ENCODE peak calls at places on chromosomes 6 and 20, in five cellular contexts. N is stomach, Q is H1, H is breast epithelium, G is endothelial cell of umbilical vein. T is an unnamed sample.

GRCh38 chr20:32359633-32360332 is 1.7 kb downstream of the ASXL1 start:
- DNase-seq in N (no peak), Q (no peak), H (no peak), G (peak; percentile 26), T (no peak)

GRCh38 chr6:5036309-5036708 is 32.5 kb upstream of the RPP40 start:
- DNase-seq in N (no peak), Q (no peak), H (no peak), G (peak; percentile 12), T (no peak)

GRCh38 chr6:23890543-23891227 is 235.3 kb upstream of the NRSN1 start:
- DNase-seq in N (no peak), Q (no peak), H (no peak), G (no peak), T (no peak)

GRCh38 chr6:118401325-118401998 is 146.6 kb upstream of the PLN start:
- DNase-seq in N (no peak), Q (no peak), H (no peak), G (no peak), T (no peak)

GRCh38 chr6:167963589-167964057 is 33.8 kb upstream of the KIF25 start:
- DNase-seq in N (no peak), Q (no peak), H (no peak), G (no peak), T (no peak)

GRCh38 chr20:10177326-10177725 is 41.3 kb upstream of the SNAP25 start:
- DNase-seq in N (no peak), Q (no peak), H (no peak), G (no peak), T (no peak)

GRCh38 chr6:137819740-137820139 is 47.3 kb upstream of the TNFAIP3 start:
- DNase-seq in N (no peak), Q (no peak), H (no peak), G (peak; percentile 39), T (no peak)

GRCh38 chr6:150250826-150251225 is 108.0 kb downstream of the PPP1R14C start:
- DNase-seq in N (no peak), Q (no peak), H (peak; percentile 88), G (no peak), T (no peak)

GRCh38 chr6:113786168-113786567 is 71.0 kb upstream of the MARCKS start:
- DNase-seq in N (no peak), Q (no peak), H (no peak), G (no peak), T (no peak)

GRCh38 chr20:53623454-53624206 is 30.0 kb upstream of the ZNF217 start:
- DNase-seq in N (peak; percentile 63), Q (peak; percentile 29), H (peak; percentile 63), G (peak; percentile 85), T (peak; percentile 87)

GRCh38 chr6:125968493-125968892 is 11.9 kb downstream of the HINT3 start:
- DNase-seq in N (no peak), Q (no peak), H (no peak), G (no peak), T (no peak)

GRCh38 chr6:5012531-5012930 is 8.7 kb upstream of the RPP40 start:
- DNase-seq in N (no peak), Q (no peak), H (no peak), G (peak; percentile 89), T (no peak)

GRCh38 chr6:145547596-145548325 is 187.6 kb downstream of the EPM2A start:
- DNase-seq in N (no peak), Q (no peak), H (no peak), G (no peak), T (no peak)

GRCh38 chr6:166955865-166956443 is 396 bp downstream of the RNASET2 start:
- DNase-seq in N (peak; percentile 48), Q (no peak), H (no peak), G (no peak), T (no peak)

GRCh38 chr20:42775866-42776265 is 413.8 kb downstream of the PTPRT start:
- DNase-seq in N (no peak), Q (no peak), H (no peak), G (no peak), T (no peak)

GRCh38 chr6:31131595-31131994 is 7.3 kb downstream of the PSORS1C2 start:
- DNase-seq in N (no peak), Q (no peak), H (no peak), G (no peak), T (no peak)

GRCh38 chr6:161233986-161234620 is 39.8 kb downstream of the AGPAT4 start:
- DNase-seq in N (peak; percentile 37), Q (no peak), H (no peak), G (peak; percentile 68), T (peak; percentile 90)

GRCh38 chr6:6843777-6844176 is 255.3 kb downstream of the LY86 start:
- DNase-seq in N (no peak), Q (no peak), H (no peak), G (no peak), T (no peak)

GRCh38 chr20:21981607-21982344 is 276.3 kb downstream of the PAX1 start:
- DNase-seq in N (no peak), Q (no peak), H (no peak), G (no peak), T (no peak)

GRCh38 chr20:33576432-33576883 is 85.7 kb upstream of the C20orf144 start:
- DNase-seq in N (peak; percentile 36), Q (no peak), H (no peak), G (no peak), T (no peak)

GRCh38 chr6:169589699-169590257 is 112.1 kb downstream of the WDR27 start:
- DNase-seq in N (no peak), Q (no peak), H (no peak), G (peak; percentile 30), T (no peak)

GRCh38 chr6:6699741-6700367 is 111.3 kb downstream of the LY86 start:
- DNase-seq in N (peak; percentile 86), Q (no peak), H (peak; percentile 62), G (no peak), T (peak; percentile 89)

GRCh38 chr6:40956871-40957270 is 82.2 kb downstream of the UNC5CL start:
- DNase-seq in N (no peak), Q (no peak), H (no peak), G (no peak), T (no peak)

GRCh38 chr6:42512498-42513042 is 51.3 kb upstream of the UBR2 start:
- DNase-seq in N (no peak), Q (no peak), H (no peak), G (no peak), T (no peak)

GRCh38 chr6:170291271-170292110 is 613 bp upstream of the DLL1 start:
- DNase-seq in N (peak; percentile 57), Q (peak; percentile 67), H (peak; percentile 68), G (peak; percentile 44), T (peak; percentile 89)

GRCh38 chr6:82364087-82365010 is 732 bp downstream of the TPBG start:
- DNase-seq in N (peak; percentile 49), Q (no peak), H (peak; percentile 35), G (peak; percentile 13), T (peak; percentile 83)

GRCh38 chr20:31516651-31517050 is 2.4 kb downstream of the HM13 start:
- DNase-seq in N (no peak), Q (no peak), H (no peak), G (no peak), T (no peak)

GRCh38 chr6:169677096-169677495 is 24.7 kb downstream of the WDR27 start:
- DNase-seq in N (no peak), Q (no peak), H (no peak), G (no peak), T (no peak)

GRCh38 chr20:15582146-15582776 is 991.0 kb downstream of the KIF16B start:
- DNase-seq in N (no peak), Q (no peak), H (no peak), G (no peak), T (no peak)

GRCh38 chr6:1574083-1574761 is 35.5 kb upstream of the FOXC1 start:
- DNase-seq in N (no peak), Q (no peak), H (no peak), G (no peak), T (no peak)

GRCh38 chr6:21455071-21455470 is 138.5 kb upstream of the SOX4 start:
- DNase-seq in N (no peak), Q (no peak), H (no peak), G (no peak), T (no peak)

GRCh38 chr6:26594730-26595632 is 1.8 kb upstream of the ABT1 start:
- DNase-seq in N (no peak), Q (peak; percentile 78), H (no peak), G (peak; percentile 36), T (no peak)

GRCh38 chr20:10919549-10920140 is 245.8 kb upstream of the JAG1 start:
- DNase-seq in N (no peak), Q (no peak), H (no peak), G (no peak), T (no peak)

GRCh38 chr6:1382883-1383728 is 6.3 kb upstream of the FOXF2 start:
- DNase-seq in N (no peak), Q (no peak), H (no peak), G (no peak), T (no peak)

GRCh38 chr6:79946242-79946641 is 1.1 kb downstream of the ELOVL4 start:
- DNase-seq in N (no peak), Q (no peak), H (no peak), G (no peak), T (no peak)

GRCh38 chr6:105600342-105601293 is 197.7 kb upstream of the PREP start:
- DNase-seq in N (no peak), Q (no peak), H (no peak), G (no peak), T (no peak)
- H3K27ac ChIP-seq in N (peak overlapping the region; percentile 82), Q (no peak overlapping the region), H (peak overlapping the region; percentile 59), G (no peak overlapping the region), T (peak overlapping the region; percentile 83)

GRCh38 chr20:49345538-49345937 is 67.7 kb upstream of the ZNFX1 start:
- DNase-seq in N (no peak), Q (no peak), H (peak; percentile 82), G (no peak), T (peak; percentile 88)
- TF ChIP-seq POLR2AphosphoS5 in N (no peak), Q (no peak), H (no peak), G (no peak), T (no peak)

DNA sequence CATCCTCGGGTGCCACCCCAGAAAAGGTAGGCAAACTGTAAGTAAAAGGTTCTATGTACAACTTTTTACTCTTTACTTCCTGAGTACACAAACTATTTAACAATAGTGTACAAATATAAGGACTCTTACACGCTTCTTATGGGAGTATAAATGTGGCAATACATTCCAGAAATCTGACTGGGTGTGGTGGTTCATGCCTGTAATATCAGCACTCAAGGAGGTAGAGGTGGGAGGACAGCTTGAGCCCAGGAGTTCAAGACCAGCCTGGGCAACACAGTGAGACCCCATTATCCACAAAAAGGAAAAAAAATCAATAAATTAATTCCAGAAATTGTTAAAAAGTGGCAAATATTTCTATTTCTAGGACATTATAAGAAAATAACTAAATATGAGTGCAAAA is 48.9 kb downstream of the PIGU start:
- DNase-seq in N (no peak), Q (no peak), H (no peak), G (no peak), T (no peak)
- TF ChIP-seq POLR2A in N (no peak), Q (no peak), H (no peak), G (no peak), T (no peak)

GRCh38 chr6:128158496-128158895 is 257.6 kb upstream of the THEMIS start:
- DNase-seq in N (no peak), Q (no peak), H (no peak), G (peak; percentile 77), T (no peak)
- H3K27ac ChIP-seq in N (no peak overlapping the region), Q (no peak overlapping the region), H (no peak overlapping the region), G (no peak overlapping the region), T (no peak overlapping the region)